ENCODE peak calls at places on chromosome 16, in four cellular contexts. X is foreskin fibroblast, W is PC-3, V is epithelial cell of esophagus. Z is an unnamed sample.

GRCh38 chr16:57283956-57284205 is 591 bp downstream of the PLLP start:
- DNase-seq in X (no peak), W (no peak), V (no peak), Z (no peak)

GRCh38 chr16:86403541-86404163 is 106.7 kb upstream of the FOXF1 start:
- DNase-seq in X (no peak), W (no peak), V (no peak), Z (no peak)

GRCh38 chr16:57000271-57001025 is 11.1 kb downstream of the NLRC5 start:
- DNase-seq in X (peak), W (peak), V (peak), Z (no peak)

GRCh38 chr16:54099627-54100026 is 187.0 kb downstream of the IRX3 start:
- DNase-seq in X (no peak), W (no peak), V (no peak), Z (no peak)

GRCh38 chr16:86134802-86135461 is 236.0 kb downstream of the IRF8 start:
- DNase-seq in X (no peak), W (no peak), V (no peak), Z (no peak)

GRCh38 chr16:67000384-67001158 is 12.2 kb downstream of the CES4A start:
- DNase-seq in X (peak), W (peak), V (peak), Z (no peak)

GRCh38 chr16:23082161-23082788 is 67.0 kb downstream of the USP31 start:
- DNase-seq in X (peak), W (no peak), V (peak), Z (peak)

GRCh38 chr16:88939814-88940195 is 37.2 kb downstream of the CBFA2T3 start:
- DNase-seq in X (no peak), W (no peak), V (no peak), Z (no peak)

GRCh38 chr16:83901101-83901500 is 2.2 kb downstream of the MLYCD start:
- DNase-seq in X (no peak), W (no peak), V (peak), Z (no peak)

GRCh38 chr16:83409347-83409746 is 398.4 kb upstream of the HSBP1 start:
- DNase-seq in X (no peak), W (no peak), V (peak), Z (no peak)

GRCh38 chr16:87423429-87423828 is 31.3 kb downstream of the MAP1LC3B start:
- DNase-seq in X (no peak), W (no peak), V (no peak), Z (no peak)

GRCh38 chr16:78641463-78641862 is 542.0 kb downstream of the WWOX start:
- DNase-seq in X (no peak), W (no peak), V (no peak), Z (no peak)

GRCh38 chr16:55503726-55504553 is 4.9 kb upstream of the LPCAT2 start:
- DNase-seq in X (no peak), W (no peak), V (no peak), Z (no peak)

GRCh38 chr16:81487301-81487720 is 42.7 kb downstream of the CMIP start:
- DNase-seq in X (no peak), W (no peak), V (no peak), Z (no peak)

GRCh38 chr16:3872216-3872895 is 8.2 kb downstream of the CREBBP start:
- DNase-seq in X (peak), W (no peak), V (no peak), Z (no peak)
- H3K4me3 ChIP-seq in X (no peak), W (no peak), V (no peak), Z (no peak)

GRCh38 chr16:9090960-9091866 is at the start of gene HAPSTR1:
- DNase-seq in X (peak), W (peak), V (peak), Z (peak)

GRCh38 chr16:9091867-9092281 is 430 bp downstream of the HAPSTR1 start:
- DNase-seq in X (peak), W (no peak), V (peak), Z (no peak)

GRCh38 chr16:9088848-9089247 is 2.6 kb upstream of the HAPSTR1 start:
- DNase-seq in X (no peak), W (no peak), V (no peak), Z (no peak)

GRCh38 chr16:9089660-9090059 is 1.8 kb upstream of the HAPSTR1 start:
- DNase-seq in X (no peak), W (no peak), V (no peak), Z (no peak)

GRCh38 chr16:9090101-9090959 is 1.1 kb upstream of the HAPSTR1 start:
- DNase-seq in X (peak), W (peak), V (no peak), Z (peak)
- TF ChIP-seq CTCF in X (no peak), W (no peak), V (no peak), Z (no peak)

GRCh38 chr16:76280421-76280820 is 3.2 kb downstream of the CNTNAP4 start:
- DNase-seq in X (no peak), W (no peak), V (no peak), Z (no peak)
- H3K4me3 ChIP-seq in X (no peak), W (no peak), V (no peak), Z (no peak)

DNA sequence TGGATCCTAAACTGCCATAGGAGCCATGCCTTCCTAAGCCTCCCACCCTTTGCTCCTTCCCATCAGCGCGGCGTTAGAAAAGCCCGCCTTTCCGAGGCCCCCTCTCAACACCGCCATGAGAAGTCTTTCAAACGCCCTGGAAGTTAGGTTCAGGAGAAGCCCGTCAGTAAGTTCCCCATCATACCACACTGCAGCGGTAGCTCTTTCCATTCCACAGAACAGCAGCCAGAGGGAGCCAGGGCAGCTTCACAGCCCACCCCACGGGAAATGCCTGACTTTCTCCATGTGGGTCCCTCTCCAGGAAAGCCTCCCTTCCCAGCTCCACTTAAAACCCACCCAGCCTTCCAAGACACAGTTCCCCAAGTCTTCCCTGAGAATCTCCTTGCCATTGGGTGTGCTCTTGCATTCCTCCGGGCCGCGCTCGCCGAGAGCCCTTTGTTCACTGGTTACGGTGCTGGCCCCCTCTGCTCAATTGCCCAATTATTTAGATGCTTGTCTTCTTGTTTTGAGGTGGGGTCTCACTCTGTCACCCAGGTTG is 28.7 kb downstream of the KIAA0513 start:
- DNase-seq in X (peak), W (no peak), V (no peak), Z (no peak)
- TF ChIP-seq CTCF in X (peak), W (no peak), V (no peak), Z (peak)

GRCh38 chr16:27253526-27253930 is 15.0 kb downstream of the NSMCE1 start:
- DNase-seq in X (peak), W (peak), V (peak), Z (no peak)
- H3K4me3 ChIP-seq in X (no peak), W (no peak), V (no peak), Z (no peak)

Z was measured in Caco-2.